ENCODE peak calls at places on chromosomes 11 and 22, in eight cellular contexts. G is NCI-H2081 treated with DMSO at 0.1 percent for 48 hours; P is stimulated activated CD8-positive, alpha-beta memory T cell treated with anti-CD3 and anti-CD28 coated beads, Interleukin-7, amount 100 ng/mL, for 1 hour; L is amygdala; Y is chondrocyte; H is erythroblast; C is HAP-1; N is bronchial epithelial cell. J is an unnamed sample.

GRCh38 chr11:72951193-72951592 is 137.0 kb downstream of the ATG16L2 start:
- DNase-seq in N (peak), P (no peak), C (no peak), L (no peak), Y (no peak), G (no peak), H (peak), J (no peak)

GRCh38 chr11:34791725-34792124 is 124.5 kb downstream of the APIP start:
- DNase-seq in G (no peak), N (no peak), P (no peak), H (no peak), L (no peak), Y (no peak), C (no peak), J (no peak)

GRCh38 chr11:33323421-33323820 is 66.2 kb downstream of the HIPK3 start:
- DNase-seq in H (no peak), Y (no peak), N (no peak), P (no peak), G (no peak), C (no peak), L (no peak), J (no peak)

GRCh38 chr11:106076923-106077608 is at the start of gene KBTBD3:
- DNase-seq in Y (peak), P (peak), H (peak), L (peak), G (peak), C (peak), N (peak), J (peak)

GRCh38 chr11:69657911-69658605 is 17.1 kb downstream of the LTO1 start:
- DNase-seq in L (no peak), Y (peak), H (no peak), G (no peak), N (no peak), C (peak), P (no peak), J (no peak)

GRCh38 chr22:20156611-20157415 is 6.0 kb upstream of the CCDC188 start:
- DNase-seq in C (peak), H (peak), P (peak), L (peak), G (no peak), Y (no peak), N (peak), J (peak)

GRCh38 chr22:22123118-22123959 is 121.2 kb upstream of the VPREB1 start:
- DNase-seq in N (no peak), Y (no peak), P (no peak), H (no peak), G (no peak), L (no peak), C (no peak), J (no peak)

GRCh38 chr11:58994171-58994570 is 54.9 kb downstream of the GLYATL1 start:
- DNase-seq in Y (no peak), G (no peak), N (no peak), L (no peak), H (no peak), C (no peak), P (no peak), J (no peak)

GRCh38 chr11:70314730-70315129 is 44.2 kb downstream of the PPFIA1 start:
- DNase-seq in C (no peak), H (peak), P (no peak), N (no peak), L (no peak), Y (no peak), G (no peak), J (no peak)

GRCh38 chr11:2471804-2472096 is 26.9 kb downstream of the KCNQ1 start:
- DNase-seq in C (no peak), P (no peak), H (no peak), N (no peak), G (no peak), L (no peak), Y (no peak), J (no peak)

GRCh38 chr11:100827934-100828661 is 141.0 kb downstream of the ARHGAP42 start:
- DNase-seq in N (peak), P (no peak), Y (no peak), H (no peak), C (no peak), L (no peak), G (peak), J (no peak)

GRCh38 chr11:73980001-73980960 is 2.4 kb downstream of the UCP2 start:
- DNase-seq in H (peak), G (peak), L (peak), C (no peak), P (peak), Y (peak), N (peak), J (no peak)

GRCh38 chr22:31091106-31091975 is 10.2 kb downstream of the SMTN start:
- DNase-seq in L (no peak), N (no peak), G (no peak), Y (no peak), P (no peak), C (no peak), H (no peak), J (no peak)

GRCh38 chr11:2314525-2315394 is 12.9 kb downstream of the TSPAN32 start:
- DNase-seq in L (peak), N (no peak), Y (no peak), C (no peak), H (peak), P (no peak), G (no peak), J (peak)

GRCh38 chr22:39693943-39694500 is 123.5 kb downstream of the CACNA1I start:
- DNase-seq in P (no peak), Y (no peak), H (no peak), N (no peak), L (no peak), G (no peak), C (no peak), J (no peak)

GRCh38 chr11:111730871-111731591 is 35.2 kb downstream of the PPP2R1B start:
- DNase-seq in G (no peak), H (peak), N (peak), Y (no peak), L (peak), C (no peak), P (no peak), J (peak)

GRCh38 chr11:3642071-3642951 is 519 bp upstream of the ART5 start:
- DNase-seq in C (peak), H (peak), G (no peak), N (peak), L (peak), Y (peak), P (peak), J (no peak)

GRCh38 chr11:62842171-62842717 is 2.9 kb upstream of the WDR74 start:
- DNase-seq in N (no peak), P (no peak), Y (no peak), L (no peak), H (no peak), C (no peak), G (no peak), J (no peak)

GRCh38 chr11:94271885-94272372 is 32.5 kb upstream of the IZUMO1R start:
- DNase-seq in H (no peak), G (no peak), N (peak), P (no peak), C (no peak), L (no peak), Y (no peak), J (no peak)

GRCh38 chr22:23225724-23226496 is 45.6 kb downstream of the BCR start:
- DNase-seq in P (no peak), G (no peak), Y (no peak), L (no peak), H (no peak), C (no peak), N (peak), J (peak)

GRCh38 chr11:35178862-35179261 is 39.9 kb downstream of the CD44 start:
- DNase-seq in H (no peak), C (no peak), N (peak), P (no peak), L (no peak), G (no peak), Y (no peak), J (no peak)

GRCh38 chr11:390175-390574 is 3.8 kb upstream of the PKP3 start:
- DNase-seq in H (no peak), Y (no peak), P (no peak), C (no peak), G (no peak), L (no peak), N (no peak), J (no peak)

GRCh38 chr11:1487091-1487850 is 692 bp upstream of the MOB2 start:
- DNase-seq in P (no peak), L (no peak), C (no peak), H (no peak), N (no peak), G (no peak), Y (peak), J (no peak)

GRCh38 chr11:71357414-71357813 is 90.8 kb downstream of the DHCR7 start:
- DNase-seq in H (no peak), Y (no peak), C (no peak), G (no peak), L (no peak), P (no peak), N (no peak), J (no peak)

GRCh38 chr11:11366793-11367192 is 13.7 kb upstream of the CSNK2A3 start:
- DNase-seq in N (no peak), P (no peak), L (no peak), Y (no peak), C (no peak), G (no peak), H (no peak), J (no peak)

GRCh38 chr11:88337342-88338222 is at the start of gene CTSC:
- DNase-seq in G (peak), P (peak), Y (peak), C (peak), L (peak), N (peak), H (peak), J (peak)

GRCh38 chr11:129815596-129816461 is at the start of gene TMEM45B:
- DNase-seq in N (no peak), C (no peak), G (no peak), Y (no peak), H (no peak), P (no peak), L (no peak), J (no peak)

GRCh38 chr22:24416095-24416494 is 11.3 kb upstream of the ADORA2A start:
- DNase-seq in Y (no peak), C (no peak), G (no peak), H (no peak), L (no peak), P (no peak), N (no peak), J (no peak)

GRCh38 chr11:37525336-37525735 is 927.3 kb upstream of the RAG2 start:
- DNase-seq in H (no peak), L (no peak), G (no peak), C (no peak), N (peak), Y (no peak), P (no peak), J (no peak)

GRCh38 chr11:75425422-75425821 is 7.6 kb downstream of the KLHL35 start:
- DNase-seq in G (no peak), N (no peak), H (no peak), L (no peak), Y (no peak), C (no peak), P (no peak), J (no peak)

GRCh38 chr11:7098235-7098832 is 9.5 kb downstream of the RBMXL2 start:
- DNase-seq in C (peak), H (peak), G (peak), L (no peak), P (no peak), N (peak), Y (no peak), J (no peak)

GRCh38 chr11:62770778-62771143 is 435 bp upstream of the TAF6L start:
- DNase-seq in C (no peak), Y (no peak), G (no peak), N (no peak), P (no peak), H (peak), L (peak), J (peak)

GRCh38 chr11:61917043-61917356 is 366 bp downstream of the RAB3IL1 start:
- DNase-seq in G (no peak), H (no peak), P (no peak), L (no peak), N (no peak), C (no peak), Y (peak), J (no peak)

GRCh38 chr11:121538054-121538453 is 85.3 kb upstream of the SORL1-AS1 start:
- DNase-seq in L (no peak), Y (no peak), P (no peak), N (no peak), C (no peak), H (no peak), G (no peak), J (no peak)

GRCh38 chr22:29877620-29878019 is 5.4 kb upstream of the MTMR3 start:
- DNase-seq in G (no peak), Y (no peak), N (peak), C (no peak), H (no peak), P (no peak), L (no peak), J (no peak)

GRCh38 chr11:10669258-10670033 is 24.1 kb downstream of the IRAG1 start:
- DNase-seq in G (no peak), P (no peak), C (no peak), N (no peak), H (no peak), L (no peak), Y (no peak), J (no peak)

GRCh38 chr22:47221840-47222615 is 459.6 kb downstream of the TBC1D22A start:
- DNase-seq in P (no peak), L (no peak), Y (no peak), G (no peak), N (no peak), H (no peak), C (no peak), J (no peak)

GRCh38 chr22:30435674-30436126 is 10.1 kb downstream of the MTFP1 start:
- DNase-seq in C (peak), H (peak), P (peak), Y (peak), L (no peak), N (no peak), G (no peak), J (no peak)

GRCh38 chr22:24162377-24162927 is 18.8 kb upstream of the SUSD2 start:
- DNase-seq in G (no peak), N (no peak), H (no peak), P (no peak), L (no peak), C (no peak), Y (no peak), J (no peak)